ENCODE peak calls at places on chromosomes 6 and 20, in five cellular contexts. R is T-helper 2 cell; F is stimulated activated CD8-positive, alpha-beta memory T cell treated with anti-CD3 and anti-CD28 coated beads, Interleukin-7, amount 100 ng/mL, for 48 hours; M is CD8-positive, alpha-beta memory T cell; Q is left ventricle myocardium superior. V is an unnamed sample.

GRCh38 chr20:47936612-47937011 is 151.3 kb upstream of the SULF2 start:
- DNase-seq in R (no peak), F (no peak), M (no peak), Q (no peak), V (no peak)

GRCh38 chr20:47857142-47857993 is 72.1 kb upstream of the SULF2 start:
- DNase-seq in R (no peak), F (no peak), M (no peak), Q (no peak), V (peak)

GRCh38 chr6:157535354-157536217 is 154.6 kb downstream of the ZDHHC14 start:
- DNase-seq in R (peak), F (no peak), M (no peak), Q (no peak), V (no peak)

GRCh38 chr6:127879685-127880084 is 21.2 kb downstream of the THEMIS start:
- DNase-seq in R (peak), F (peak), M (peak), Q (peak), V (no peak)

GRCh38 chr6:148223424-148223842 is 119.2 kb upstream of the SASH1 start:
- DNase-seq in R (no peak), F (no peak), M (no peak), Q (no peak), V (no peak)

GRCh38 chr20:31652917-31653385 is 15.2 kb downstream of the COX4I2 start:
- DNase-seq in R (no peak), F (no peak), M (no peak), Q (no peak), V (no peak)

GRCh38 chr6:127938701-127939100 is 37.8 kb upstream of the THEMIS start:
- DNase-seq in R (peak), F (no peak), M (no peak), Q (no peak), V (no peak)

GRCh38 chr6:14118444-14118843 is 872 bp downstream of the CD83 start:
- DNase-seq in R (peak), F (no peak), M (no peak), Q (no peak), V (no peak)

GRCh38 chr20:12970372-12970821 is 38.4 kb upstream of the SPTLC3 start:
- DNase-seq in R (no peak), F (no peak), M (no peak), Q (no peak), V (no peak)

GRCh38 chr6:158780963-158781691 is 38.0 kb downstream of the EZR start:
- DNase-seq in R (no peak), F (no peak), M (no peak), Q (no peak), V (no peak)

GRCh38 chr6:109527989-109528388 is 45.0 kb upstream of the ZBTB24 start:
- DNase-seq in R (no peak), F (no peak), M (no peak), Q (no peak), V (no peak)

GRCh38 chr6:43639984-43640800 is 4.6 kb downstream of the MAD2L1BP start:
- DNase-seq in R (no peak), F (no peak), M (no peak), Q (no peak), V (no peak)

GRCh38 chr6:37636112-37636511 is 61.6 kb downstream of the MDGA1 start:
- DNase-seq in R (no peak), F (no peak), M (no peak), Q (no peak), V (no peak)

GRCh38 chr6:92047886-92048285 is 1371.5 kb downstream of the EPHA7 start:
- DNase-seq in R (no peak), F (no peak), M (no peak), Q (no peak), V (no peak)

GRCh38 chr6:144087789-144088426 is 7.5 kb downstream of the SF3B5 start:
- DNase-seq in R (no peak), F (no peak), M (no peak), Q (no peak), V (no peak)